ENCODE peak calls at places on chromosome 20, in six cellular contexts. N is foreskin fibroblast, M is tibial nerve, R is A549, Q is heart right ventricle, A is endodermal cell. X is an unnamed sample.

GRCh38 chr20:2986466-2986865 is 57.0 kb upstream of the GNRH2 start:
- DNase-seq in N (peak), M (no peak), R (no peak), Q (no peak), A (no peak), X (no peak)

GRCh38 chr20:48042628-48043027 is 257.3 kb upstream of the SULF2 start:
- DNase-seq in N (no peak), M (no peak), R (no peak), Q (no peak), A (no peak), X (no peak)

GRCh38 chr20:41234546-41234945 is 83.0 kb downstream of the ZHX3 start:
- DNase-seq in N (peak), M (no peak), R (no peak), Q (peak), A (peak), X (no peak)

GRCh38 chr20:9119776-9120175 is 50.9 kb downstream of the PLCB4 start:
- DNase-seq in N (no peak), M (no peak), R (no peak), Q (peak), A (no peak), X (no peak)

GRCh38 chr20:61263084-61263695 is 11.1 kb downstream of the CDH4 start:
- DNase-seq in N (peak), M (no peak), R (peak), Q (no peak), A (peak), X (no peak)

GRCh38 chr20:49318430-49319203 is 40.8 kb upstream of the ZNFX1 start:
- DNase-seq in N (no peak), M (no peak), R (no peak), Q (no peak), A (peak), X (no peak)

GRCh38 chr20:38418509-38419204 is 16.5 kb downstream of the SNHG17 start:
- DNase-seq in N (peak), M (no peak), R (no peak), Q (peak), A (no peak), X (no peak)

GRCh38 chr20:46356195-46357029 is 48.1 kb upstream of the CDH22 start:
- DNase-seq in N (no peak), M (no peak), R (no peak), Q (no peak), A (no peak), X (no peak)

GRCh38 chr20:38601216-38602184 is at the start of gene ARHGAP40:
- DNase-seq in N (peak), M (no peak), R (no peak), Q (no peak), A (peak), X (no peak)

GRCh38 chr20:1517010-1517409 is 25.8 kb upstream of the SIRPB2 start:
- DNase-seq in N (no peak), M (no peak), R (no peak), Q (no peak), A (no peak), X (no peak)

GRCh38 chr20:39943336-39943735 is 745.7 kb downstream of the MAFB start:
- DNase-seq in N (no peak), M (no peak), R (no peak), Q (no peak), A (no peak), X (no peak)
- H3K4me3 ChIP-seq in N (no peak), M (no peak), R (no peak), Q (no peak), A (no peak), X (no peak)

DNA sequence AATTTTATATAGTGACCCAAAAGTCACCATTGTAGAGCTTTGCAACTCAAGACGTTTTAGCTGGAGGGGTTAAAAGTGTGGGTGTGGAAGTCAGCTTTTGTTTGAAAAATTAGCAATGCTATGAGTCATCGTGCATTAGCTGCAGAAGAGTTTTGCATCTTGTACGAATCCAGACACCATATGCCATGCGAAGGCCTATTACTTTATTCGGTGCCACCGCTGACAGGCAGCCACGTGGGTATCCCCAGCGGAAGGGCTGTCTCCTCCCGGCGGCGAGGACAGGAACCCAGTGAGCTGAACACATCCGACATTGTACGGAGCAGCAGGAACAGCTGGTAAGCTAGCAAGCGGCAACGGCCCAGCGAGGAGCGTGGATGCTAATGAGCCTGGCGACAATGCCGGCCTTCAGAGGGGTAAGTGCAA is 84.4 kb downstream of the INSM1 start:
- DNase-seq in N (peak), M (peak), R (no peak), Q (peak), A (peak), X (peak)
- TF ChIP-seq CTCF in N (no peak), M (peak), R (no peak), Q (no peak), A (peak), X (no peak)

DNA sequence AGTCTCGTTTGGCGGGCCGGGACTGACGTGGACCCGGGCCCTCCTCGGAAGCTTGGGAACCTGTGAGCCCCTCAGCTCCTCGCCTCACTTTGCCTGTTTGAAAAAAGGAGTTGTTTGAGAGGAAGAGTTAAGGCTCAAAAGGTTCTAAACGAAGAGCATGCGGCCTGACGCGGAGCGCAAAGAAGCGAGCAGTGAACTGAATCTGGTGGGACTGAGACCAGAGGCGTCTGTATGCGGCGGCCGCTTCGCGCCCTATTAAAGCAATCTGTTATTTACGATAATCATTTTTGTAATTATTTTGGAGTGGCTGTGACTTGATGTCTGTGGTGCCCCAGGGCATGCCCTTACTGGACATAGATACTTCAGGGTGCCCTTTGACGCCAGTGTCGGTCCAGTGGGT is 3.3 kb upstream of the TFAP2C start:
- DNase-seq in N (no peak), M (no peak), R (no peak), Q (no peak), A (peak), X (no peak)
- H3K4me3 ChIP-seq in N (no peak), M (no peak), R (no peak), Q (no peak), A (no peak), X (no peak)

GRCh38 chr20:37096415-37097039 is 730 bp upstream of the RBL1 start:
- DNase-seq in N (no peak), M (no peak), R (no peak), Q (no peak), A (no peak), X (no peak)
- TF ChIP-seq CTCF in N (no peak), M (no peak), R (no peak), Q (no peak), A (no peak), X (no peak)

GRCh38 chr20:58069207-58069606 is 159.2 kb downstream of the ANKRD60 start:
- DNase-seq in N (no peak), M (no peak), R (no peak), Q (no peak), A (peak), X (no peak)
- H3K4me3 ChIP-seq in N (no peak), M (no peak), R (no peak), Q (no peak), A (no peak), X (no peak)

X was measured in AG09309.